ENCODE peak calls at places on chromosome 16, in six cellular contexts. T is pancreas, X is ovary, L is stomach, Q is colonic mucosa, W is fibroblast of lung. M is an unnamed sample.

GRCh38 chr16:31528726-31529397 is 1.2 kb downstream of the AHSP start:
- DNase-seq in T (no peak), X (no peak), L (no peak), Q (no peak), W (no peak), M (no peak)

GRCh38 chr16:62664566-62664965 is 628.3 kb upstream of the CDH8 start:
- DNase-seq in T (no peak), X (no peak), L (no peak), Q (no peak), W (no peak), M (no peak)

GRCh38 chr16:84505249-84506156 is 1.0 kb upstream of the MEAK7 start:
- DNase-seq in T (no peak), X (no peak), L (no peak), Q (no peak), W (no peak), M (peak; percentile 43)

GRCh38 chr16:68037820-68038597 is 14.9 kb downstream of the DUS2 start:
- DNase-seq in T (no peak), X (no peak), L (no peak), Q (no peak), W (no peak), M (no peak)

GRCh38 chr16:50354629-50355456 is 13.9 kb downstream of the BRD7 start:
- DNase-seq in T (no peak), X (no peak), L (no peak), Q (no peak), W (peak; percentile 53), M (no peak)

GRCh38 chr16:68005786-68006286 is 6.6 kb upstream of the DPEP2 start:
- DNase-seq in T (no peak), X (no peak), L (peak; percentile 31), Q (no peak), W (peak; percentile 14), M (peak; percentile 77)

GRCh38 chr16:85898521-85899442 is at the start of gene IRF8:
- DNase-seq in T (peak; percentile 88), X (peak; percentile 75), L (peak; percentile 76), Q (peak; percentile 88), W (peak; percentile 19), M (peak; percentile 88)

GRCh38 chr16:69709456-69710084 is 16.8 kb downstream of the NQO1 start:
- DNase-seq in T (no peak), X (no peak), L (no peak), Q (no peak), W (peak; percentile 80), M (no peak)

GRCh38 chr16:84391151-84391873 is 23.0 kb downstream of the ATP2C2 start:
- DNase-seq in T (no peak), X (no peak), L (no peak), Q (peak; percentile 51), W (peak; percentile 43), M (no peak)

GRCh38 chr16:70638814-70639792 is 7.3 kb upstream of the IL34 start:
- DNase-seq in T (no peak), X (no peak), L (no peak), Q (no peak), W (peak; percentile 91), M (no peak)

GRCh38 chr16:78507576-78507975 is 408.1 kb downstream of the WWOX start:
- DNase-seq in T (no peak), X (no peak), L (no peak), Q (no peak), W (no peak), M (no peak)

GRCh38 chr16:74213372-74213771 is 83.2 kb upstream of the PSMD7 start:
- DNase-seq in T (no peak), X (no peak), L (no peak), Q (no peak), W (no peak), M (no peak)

GRCh38 chr16:56279132-56279531 is 87.8 kb downstream of the GNAO1 start:
- DNase-seq in T (no peak), X (no peak), L (peak; percentile 29), Q (no peak), W (no peak), M (no peak)

GRCh38 chr16:9402293-9402865 is 310.9 kb downstream of the HAPSTR1 start:
- DNase-seq in T (no peak), X (no peak), L (no peak), Q (no peak), W (no peak), M (no peak)

GRCh38 chr16:70523621-70524405 is at the start of gene SF3B3:
- DNase-seq in T (peak; percentile 58), X (peak; percentile 76), L (peak; percentile 69), Q (peak; percentile 71), W (no peak), M (peak; percentile 77)

GRCh38 chr16:86391987-86392386 is 118.3 kb upstream of the FOXF1 start:
- DNase-seq in T (no peak), X (no peak), L (no peak), Q (no peak), W (peak; percentile 61), M (no peak)

GRCh38 chr16:8998114-8998513 is 34.4 kb upstream of the USP7 start:
- DNase-seq in T (no peak), X (no peak), L (no peak), Q (no peak), W (peak; percentile 67), M (no peak)

GRCh38 chr16:70594569-70594968 is 51.8 kb upstream of the IL34 start:
- DNase-seq in T (peak; percentile 62), X (peak; percentile 45), L (peak; percentile 35), Q (no peak), W (no peak), M (peak; percentile 76)

GRCh38 chr16:80006175-80006895 is 405.8 kb upstream of the MAF start:
- DNase-seq in T (no peak), X (peak; percentile 27), L (no peak), Q (peak; percentile 21), W (peak; percentile 9), M (no peak)

GRCh38 chr16:9528680-9529079 is 437.2 kb downstream of the HAPSTR1 start:
- DNase-seq in T (no peak), X (no peak), L (no peak), Q (no peak), W (no peak), M (no peak)

GRCh38 chr16:20675488-20676267 is 21.8 kb downstream of the ACSM1 start:
- DNase-seq in T (peak; percentile 33), X (no peak), L (peak; percentile 72), Q (peak; percentile 86), W (no peak), M (peak; percentile 49)

GRCh38 chr16:85615852-85616607 is 2.9 kb downstream of the GSE1 start:
- DNase-seq in T (peak; percentile 83), X (peak; percentile 79), L (peak; percentile 79), Q (peak; percentile 78), W (peak; percentile 78), M (peak; percentile 90)

GRCh38 chr16:81634380-81635121 is 144.5 kb upstream of the PLCG2 start:
- DNase-seq in T (no peak), X (no peak), L (no peak), Q (no peak), W (peak; percentile 34), M (no peak)

DNA sequence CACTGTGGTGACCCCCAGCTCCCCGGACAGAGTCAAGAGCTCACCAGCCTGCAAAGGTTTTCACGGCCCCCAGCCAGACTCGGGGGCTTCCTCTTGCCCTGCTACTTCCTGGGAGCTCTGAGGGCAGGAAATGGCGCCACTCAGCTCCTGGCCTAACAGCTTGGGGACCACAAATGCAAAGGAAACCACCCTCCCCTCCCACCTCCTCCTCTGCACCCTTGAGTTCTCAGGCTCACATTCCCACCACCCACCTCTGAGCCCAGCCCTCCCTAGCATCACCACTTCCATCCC is 373 bp upstream of the SPN start:
- DNase-seq in T (no peak), X (no peak), L (peak; percentile 27), Q (no peak), W (no peak), M (peak; percentile 50)
- H3K27ac ChIP-seq in T (no peak overlapping the region), X (no peak overlapping the region), L (no peak overlapping the region), Q (peak overlapping the region; percentile 33), W (no peak overlapping the region), M (peak overlapping the region; percentile 72)

DNA sequence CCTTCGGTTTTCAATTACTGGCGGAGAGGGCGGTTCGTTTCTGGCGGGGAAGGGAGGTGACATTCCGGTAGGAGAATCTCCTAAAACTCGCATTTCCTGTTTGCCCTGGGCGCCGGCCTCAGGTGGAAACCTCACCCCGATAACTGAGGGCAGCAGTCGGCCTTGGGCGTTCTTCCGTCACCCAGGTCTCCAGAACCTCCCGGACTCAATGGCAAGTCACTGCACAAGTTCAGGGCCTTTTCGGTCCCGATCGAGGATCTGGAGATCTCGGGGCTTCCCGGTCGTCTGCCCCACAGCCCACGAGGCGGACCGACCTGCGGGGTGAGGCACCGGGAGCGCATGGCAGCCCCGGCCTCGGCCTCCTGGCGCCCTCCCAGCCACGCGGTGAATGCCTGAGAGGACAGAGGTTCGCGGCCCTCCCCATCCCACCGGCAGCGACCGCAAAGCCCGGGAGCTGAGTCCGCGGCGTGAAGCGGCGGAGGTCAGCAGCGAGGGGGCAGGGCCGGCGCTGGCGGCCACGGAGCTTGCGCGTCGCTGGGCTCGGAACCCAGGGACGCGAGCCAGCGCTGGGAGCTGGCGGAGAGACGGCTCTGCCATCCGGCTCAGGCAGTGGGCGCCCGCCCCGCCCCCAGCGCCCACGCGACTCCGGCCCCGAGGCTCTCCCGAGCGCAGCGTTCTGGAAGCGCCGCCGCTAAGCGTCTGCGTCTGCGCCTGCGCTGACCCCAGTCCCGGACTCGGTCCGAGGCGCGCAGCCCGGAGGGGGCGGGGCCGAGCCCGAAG is 58.4 kb downstream of the SRL start:
- DNase-seq in T (peak; percentile 96), X (peak; percentile 97), L (peak; percentile 93), Q (peak; percentile 91), W (peak; percentile 90), M (peak; percentile 94)
- H3K4me3 ChIP-seq in T (peak overlapping the region; percentile 63), X (peak overlapping the region; percentile 71), L (peak overlapping the region; percentile 64), Q (peak overlapping the region; percentile 75), W (peak overlapping the region; percentile 56), M (peak overlapping the region; percentile 76)

DNA sequence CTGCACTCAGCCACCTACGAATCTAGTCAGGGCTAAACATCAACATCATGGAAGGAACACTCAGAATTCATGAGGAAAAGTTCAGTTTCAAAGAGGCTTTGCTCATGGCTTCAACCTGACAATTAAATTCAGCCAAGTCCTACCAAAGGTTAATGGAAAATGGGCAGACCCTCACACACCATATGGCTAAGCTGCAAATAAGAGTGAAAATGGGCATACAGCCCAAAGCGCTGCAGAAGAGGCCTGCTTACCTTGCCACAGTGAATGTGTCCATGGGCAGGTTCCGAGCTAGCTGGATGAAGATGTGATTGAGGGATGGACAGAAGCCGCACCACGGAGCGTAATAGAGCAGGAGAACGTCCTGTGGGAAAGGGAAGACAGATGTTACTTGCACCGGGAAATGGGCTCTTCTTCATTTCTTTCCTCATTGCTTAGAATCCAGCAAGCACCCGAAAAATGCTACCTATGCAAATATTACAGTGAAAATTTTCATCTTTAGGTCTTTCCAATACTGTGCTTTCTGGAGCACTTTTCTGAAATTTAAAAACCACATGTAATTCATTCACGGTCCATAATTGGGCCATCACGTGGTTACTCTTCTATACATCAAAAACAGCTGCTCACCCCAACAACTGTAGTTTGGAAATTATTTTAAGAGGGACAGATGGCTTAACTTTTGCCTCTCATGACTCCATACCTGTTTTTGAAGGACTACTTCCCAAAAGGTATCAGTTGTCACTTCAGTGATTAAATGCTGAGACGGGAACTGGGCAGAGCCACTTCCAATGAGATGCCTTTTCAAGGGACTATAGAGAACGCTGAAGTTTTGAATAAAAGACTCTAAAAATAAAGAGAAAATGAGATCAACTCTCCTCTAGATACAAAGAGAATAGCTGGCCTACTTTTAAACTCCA is 19.6 kb downstream of the SNN start:
- DNase-seq in T (no peak), X (no peak), L (peak; percentile 17), Q (no peak), W (no peak), M (no peak)
- H3K4me1 ChIP-seq in T (peaks cover 8% of the 10 kb centered on the region), X (peaks cover 10% of the 10 kb centered on the region), L (peaks cover 17% of the 10 kb centered on the region), Q (peaks cover 3% of the 10 kb centered on the region), W (peaks cover 10% of the 10 kb centered on the region), M (peaks cover 23% of the 10 kb centered on the region)

DNA sequence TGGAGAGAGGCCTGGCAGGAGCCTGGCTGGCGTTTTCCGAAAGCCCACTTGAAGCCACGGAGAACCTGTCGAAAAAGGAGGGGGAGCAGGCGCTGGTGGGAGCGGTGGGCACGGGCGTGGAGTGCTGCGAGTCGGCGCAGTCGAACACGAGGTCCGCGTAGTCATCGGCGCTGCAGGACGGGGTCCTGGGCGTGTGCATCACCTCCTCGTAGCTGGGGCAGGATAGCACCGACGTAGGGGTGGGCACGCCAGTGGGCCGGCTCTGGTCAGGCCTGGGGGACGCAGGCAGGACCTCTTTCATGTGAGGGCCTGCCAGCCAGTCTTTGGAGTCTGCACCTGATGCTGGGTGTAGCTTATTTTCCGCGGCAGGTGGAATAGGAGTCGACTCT is 63.7 kb downstream of the ZNF778 start:
- DNase-seq in T (no peak), X (no peak), L (no peak), Q (no peak), W (no peak), M (no peak)
- H3K27ac ChIP-seq in T (no peak overlapping the region), X (no peak overlapping the region), L (no peak overlapping the region), Q (no peak overlapping the region), W (no peak overlapping the region), M (no peak overlapping the region)